ENCODE peak calls at places on chromosomes 7 and 10, in five cellular contexts. M is cardiac fibroblast, K is foreskin fibroblast, H is GM06990, O is stomach. U is an unnamed sample.

GRCh38 chr10:7192831-7193348 is 217.9 kb downstream of the SFMBT2 start:
- DNase-seq in K (no peak), O (no peak), M (no peak), H (no peak), U (no peak)

GRCh38 chr10:100075426-100076220 is 6.0 kb downstream of the CPN1 start:
- DNase-seq in O (no peak), H (no peak), K (no peak), M (no peak), U (no peak)

GRCh38 chr10:63267414-63268138 is 134.4 kb downstream of the NRBF2 start:
- DNase-seq in K (peak; percentile 92), O (no peak), M (peak; percentile 86), H (no peak), U (peak; percentile 90)

GRCh38 chr7:135923700-135924261 is 53.4 kb downstream of the MTPN start:
- DNase-seq in H (no peak), O (no peak), K (peak; percentile 96), M (peak; percentile 76), U (peak; percentile 81)

GRCh38 chr7:116671681-116672595 is at the start of gene MET:
- DNase-seq in O (peak; percentile 84), K (peak; percentile 93), M (peak; percentile 67), H (peak; percentile 55), U (peak; percentile 62)

GRCh38 chr10:22631646-22632278 is 82.6 kb downstream of the PIP4K2A start:
- DNase-seq in M (peak; percentile 79), O (no peak), H (no peak), K (peak; percentile 51), U (peak; percentile 69)

GRCh38 chr7:127974611-127975010 is 56.6 kb downstream of the LRRC4 start:
- DNase-seq in H (no peak), O (no peak), K (no peak), M (no peak), U (no peak)

GRCh38 chr10:86951184-86951761 is 6.1 kb downstream of the MMRN2 start:
- DNase-seq in M (no peak), H (no peak), O (no peak), K (no peak), U (no peak)

GRCh38 chr10:510415-510881 is 179.0 kb downstream of the DIP2C start:
- DNase-seq in K (no peak), H (no peak), M (peak; percentile 9), O (no peak), U (no peak)

GRCh38 chr10:100998991-100999741 is 442 bp upstream of the LZTS2 start:
- DNase-seq in O (peak; percentile 82), H (peak; percentile 81), M (peak; percentile 91), K (peak; percentile 91), U (peak; percentile 80)

GRCh38 chr10:114648368-114648767 is 9.7 kb downstream of the ABLIM1 start:
- DNase-seq in M (peak; percentile 54), H (no peak), O (no peak), K (peak; percentile 87), U (peak; percentile 93)

GRCh38 chr10:68594405-68594804 is 34.3 kb downstream of the TET1 start:
- DNase-seq in K (peak; percentile 62), O (no peak), H (no peak), M (peak; percentile 70), U (peak; percentile 97)

GRCh38 chr10:118264838-118265470 is 77.2 kb downstream of the FAM204A start:
- DNase-seq in M (no peak), K (no peak), O (no peak), H (no peak), U (peak; percentile 37)

GRCh38 chr7:27167170-27167505 is 1.8 kb upstream of the HOXA9 start:
- DNase-seq in H (no peak), M (no peak), O (no peak), K (peak; percentile 87), U (peak; percentile 80)

GRCh38 chr7:22113041-22113440 is 167.3 kb upstream of the CDCA7L start:
- DNase-seq in H (no peak), M (no peak), O (no peak), K (no peak), U (no peak)

GRCh38 chr7:15313361-15313760 is 248.5 kb downstream of the AGMO start:
- DNase-seq in H (no peak), M (peak; percentile 42), O (no peak), K (no peak), U (no peak)

GRCh38 chr7:42144253-42145002 is 92.6 kb downstream of the GLI3 start:
- DNase-seq in K (peak; percentile 58), H (no peak), M (peak; percentile 70), O (no peak), U (peak; percentile 57)

GRCh38 chr10:49831352-49832040 is 69.4 kb upstream of the OGDHL start:
- DNase-seq in M (peak; percentile 23), H (no peak), O (no peak), K (no peak), U (peak; percentile 25)

GRCh38 chr10:121092341-121093099 is 241.4 kb downstream of the WDR11 start:
- DNase-seq in O (no peak), K (no peak), M (no peak), H (no peak), U (peak; percentile 14)

GRCh38 chr10:24249829-24250415 is 41.0 kb downstream of the KIAA1217 start:
- DNase-seq in K (no peak), H (no peak), O (no peak), M (peak; percentile 72), U (no peak)

GRCh38 chr10:91797874-91798735 is at the start of gene TNKS2:
- DNase-seq in K (peak; percentile 98), M (peak; percentile 96), H (peak; percentile 97), O (peak; percentile 96), U (peak; percentile 93)

GRCh38 chr7:3425087-3425486 is 124.0 kb downstream of the SDK1 start:
- DNase-seq in H (no peak), M (no peak), O (no peak), K (no peak), U (no peak)

GRCh38 chr7:28138837-28139236 is 41.8 kb downstream of the JAZF1 start:
- DNase-seq in O (no peak), M (no peak), H (no peak), K (no peak), U (no peak)

GRCh38 chr10:114306116-114306973 is 67.3 kb downstream of the VWA2 start:
- DNase-seq in K (peak; percentile 83), O (no peak), H (no peak), M (peak; percentile 65), U (peak; percentile 96)

GRCh38 chr10:86959737-86960002 is 1.3 kb downstream of the SNCG start:
- DNase-seq in K (no peak), O (no peak), M (no peak), H (no peak), U (no peak)

GRCh38 chr7:117034851-117035462 is 81.7 kb downstream of the ST7 start:
- DNase-seq in M (peak; percentile 64), H (no peak), O (no peak), K (peak; percentile 59), U (peak; percentile 88)

GRCh38 chr10:88851706-88852105 is at the start of gene ANKRD22:
- DNase-seq in K (peak; percentile 76), H (no peak), O (peak; percentile 85), M (peak; percentile 76), U (peak; percentile 29)

DNA sequence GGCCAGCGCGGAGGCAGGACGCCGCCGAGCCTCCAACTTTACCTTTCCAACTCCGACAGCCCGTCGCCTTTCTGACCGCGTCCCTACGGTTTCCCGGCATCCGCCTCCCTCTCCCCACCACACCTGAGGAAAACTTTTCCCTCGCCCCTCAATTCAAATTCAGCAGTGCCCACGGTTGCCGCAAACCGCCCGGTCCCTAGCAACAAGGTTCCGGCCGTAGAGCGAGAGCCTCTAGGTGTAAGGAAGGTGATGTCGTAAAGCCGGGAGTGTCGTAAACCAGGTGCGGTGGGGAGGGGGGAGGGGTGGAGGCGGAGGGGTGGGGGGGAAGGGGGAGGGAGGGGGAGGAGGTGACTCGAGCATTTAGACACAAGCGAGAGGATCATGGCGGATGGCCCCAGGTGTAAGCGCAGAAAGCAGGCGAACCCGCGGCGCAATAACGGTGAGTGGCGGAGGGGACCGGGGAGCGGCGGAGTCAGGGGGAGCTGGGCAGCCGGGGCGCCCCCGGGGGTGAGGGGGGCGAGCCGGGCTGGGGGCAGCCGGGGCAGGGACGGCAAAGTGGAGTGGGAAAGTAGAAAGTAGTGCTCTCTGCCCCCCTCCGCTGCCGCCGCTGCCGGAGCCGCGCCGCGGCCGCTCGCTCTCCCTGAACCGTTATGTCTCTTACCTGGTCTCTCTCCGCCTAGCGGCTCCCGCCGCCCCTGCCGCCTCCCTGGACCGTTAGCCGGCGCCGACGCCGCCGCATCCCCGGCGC is at the start of gene ZEB1:
- DNase-seq in H (peak; percentile 91), O (peak; percentile 85), K (peak; percentile 95), M (peak; percentile 96), U (peak; percentile 89)
- TF ChIP-seq CTCF in H (peak; percentile 20), O (no peak), K (peak; percentile 26), M (peak; percentile 36), U (peak; percentile 47)

GRCh38 chr10:2876032-2876431 is 191.3 kb upstream of the PFKP start:
- DNase-seq in H (no peak), M (no peak), K (no peak), O (no peak), U (no peak)
- TF ChIP-seq CTCF in H (no peak), M (no peak), K (no peak), O (no peak), U (no peak)

GRCh38 chr7:47559306-47560220 is 22.3 kb downstream of the TNS3 start:
- DNase-seq in M (no peak), O (no peak), H (no peak), K (no peak), U (no peak)

GRCh38 chr7:47557317-47557985 is 24.5 kb downstream of the TNS3 start:
- DNase-seq in O (no peak), K (peak; percentile 79), H (no peak), M (peak; percentile 63), U (peak; percentile 93)

GRCh38 chr7:47561715-47562446 is 20.0 kb downstream of the TNS3 start:
- DNase-seq in M (no peak), K (no peak), H (no peak), O (no peak), U (no peak)

GRCh38 chr7:47556511-47557180 is 25.3 kb downstream of the TNS3 start:
- DNase-seq in M (no peak), K (peak; percentile 57), O (no peak), H (no peak), U (peak; percentile 75)

GRCh38 chr7:47557986-47558670 is 23.8 kb downstream of the TNS3 start:
- DNase-seq in H (no peak), M (no peak), O (peak; percentile 70), K (no peak), U (no peak)
- TF ChIP-seq CTCF in H (no peak), M (no peak), O (no peak), K (no peak), U (no peak)

GRCh38 chr7:102111758-102112119 is 174.9 kb upstream of the SH2B2 start:
- DNase-seq in O (no peak), M (no peak), H (no peak), K (no peak), U (no peak)

GRCh38 chr7:102115931-102116330 is 170.7 kb upstream of the SH2B2 start:
- DNase-seq in O (no peak), K (no peak), M (no peak), H (no peak), U (no peak)

GRCh38 chr7:102117743-102118142 is 168.9 kb upstream of the SH2B2 start:
- DNase-seq in H (no peak), O (no peak), M (peak; percentile 62), K (peak; percentile 73), U (peak; percentile 74)

GRCh38 chr7:102111063-102111757 is 175.5 kb upstream of the SH2B2 start:
- DNase-seq in M (peak; percentile 20), K (no peak), H (no peak), O (no peak), U (no peak)

DNA sequence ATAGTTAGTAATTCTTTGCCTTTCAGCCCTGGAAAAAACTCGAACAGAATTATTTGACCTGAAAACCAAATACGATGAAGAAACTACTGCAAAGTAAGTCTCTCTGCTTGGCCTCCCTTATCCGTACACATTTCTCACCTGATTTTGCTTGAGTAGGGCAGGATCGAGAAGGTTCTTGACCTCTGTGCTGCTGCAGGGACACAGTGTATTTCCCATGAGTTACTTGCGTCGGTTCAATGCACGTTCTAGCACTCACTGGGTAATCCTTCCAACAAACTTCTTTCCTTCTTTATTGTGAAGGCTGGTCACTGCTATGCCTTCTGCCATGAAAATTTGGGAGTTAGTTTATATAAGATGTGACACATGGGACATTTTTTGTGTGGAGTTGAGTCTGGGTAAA is 171.5 kb upstream of the SH2B2 start:
- DNase-seq in H (no peak), O (no peak), M (no peak), K (no peak), U (no peak)
- TF ChIP-seq CTCF in H (no peak), O (no peak), M (no peak), K (no peak), U (no peak)